ENCODE peak calls at places on chromosomes 12 and 14, in six cellular contexts. P, Z, A, D, L and F are unnamed samples.
A peak's percentile ranks its signal among the peaks of the same experiment; 100 is the strongest.

GRCh38 chr14:64786296-64787149 is 82.3 kb downstream of the PLEKHG3 start:
- DNase-seq in P (no peak), Z (peak; percentile 61), A (peak; percentile 51), D (peak; percentile 27), L (no peak), F (no peak)

GRCh38 chr12:27869567-27869966 is 89.5 kb upstream of the MANSC4 start:
- DNase-seq in P (peak; percentile 58), Z (peak; percentile 64), A (peak; percentile 17), D (no peak), L (no peak), F (no peak)

GRCh38 chr12:15648564-15648963 is 140.6 kb downstream of the EPS8 start:
- DNase-seq in P (no peak), Z (no peak), A (no peak), D (no peak), L (no peak), F (no peak)

GRCh38 chr12:120091371-120092090 is 25.0 kb downstream of the RAB35 start:
- DNase-seq in P (no peak), Z (peak; percentile 27), A (no peak), D (no peak), L (no peak), F (no peak)

GRCh38 chr12:42156232-42156631 is 11.6 kb upstream of the GXYLT1 start:
- DNase-seq in P (no peak), Z (no peak), A (no peak), D (no peak), L (no peak), F (no peak)

GRCh38 chr14:89176090-89176757 is 240.8 kb downstream of the FOXN3 start:
- DNase-seq in P (no peak), Z (no peak), A (no peak), D (no peak), L (no peak), F (no peak)

GRCh38 chr12:5022465-5023061 is 21.1 kb upstream of the KCNA5 start:
- DNase-seq in P (peak; percentile 46), Z (peak; percentile 55), A (peak; percentile 78), D (peak; percentile 42), L (no peak), F (peak; percentile 61)

GRCh38 chr12:116916714-116917114 is 6.0 kb downstream of the FBXW8 start:
- DNase-seq in P (no peak), Z (peak; percentile 71), A (peak; percentile 52), D (peak; percentile 74), L (peak; percentile 77), F (no peak)

GRCh38 chr12:51911307-51911706 is 4.0 kb downstream of the ACVRL1 start:
- DNase-seq in P (no peak), Z (no peak), A (no peak), D (no peak), L (no peak), F (no peak)

GRCh38 chr14:35414365-35414764 is 9.8 kb upstream of the NFKBIA start:
- DNase-seq in P (no peak), Z (peak; percentile 64), A (peak; percentile 48), D (peak; percentile 76), L (no peak), F (no peak)

GRCh38 chr12:95963104-95963503 is 20.0 kb downstream of the AMDHD1 start:
- DNase-seq in P (no peak), Z (no peak), A (no peak), D (no peak), L (no peak), F (no peak)

GRCh38 chr12:83077037-83077436 is 390.3 kb downstream of the TMTC2 start:
- DNase-seq in P (no peak), Z (no peak), A (no peak), D (no peak), L (no peak), F (no peak)